ENCODE peak calls at places on chromosomes 2 and 18, in seven cellular contexts. N is AG04450, U is M059J, L is lower lobe of right lung, Q is sciatic nerve, I is stromal cell of bone marrow, X is T-helper 1 cell. A is an unnamed sample.

GRCh38 chr2:157468931-157469708 is 25.2 kb upstream of the CYTIP start:
- DNase-seq in Q (no peak), U (peak), I (peak), X (no peak), L (no peak), N (no peak), A (no peak)

GRCh38 chr2:238286551-238286950 is 1.9 kb downstream of the PER2 start:
- DNase-seq in X (no peak), N (peak), I (peak), U (peak), L (peak), Q (no peak), A (peak)

GRCh38 chr2:186590538-186591441 is 934 bp downstream of the ITGAV start:
- DNase-seq in X (no peak), Q (no peak), L (no peak), U (peak), N (no peak), I (peak), A (no peak)

GRCh38 chr2:159798376-159798724 is 342 bp upstream of the CD302 start:
- DNase-seq in X (no peak), L (no peak), U (no peak), Q (no peak), I (no peak), N (no peak), A (no peak)

GRCh38 chr2:196718796-196719564 is 79.5 kb downstream of the CCDC150 start:
- DNase-seq in N (peak), Q (peak), X (no peak), I (peak), U (peak), L (no peak), A (peak)

GRCh38 chr2:148586528-148587128 is 57.9 kb upstream of the EPC2 start:
- DNase-seq in X (no peak), Q (no peak), N (no peak), L (no peak), U (no peak), I (no peak), A (no peak)

GRCh38 chr18:48990497-48991298 is 39.9 kb upstream of the SMAD7 start:
- DNase-seq in U (peak), L (no peak), N (no peak), Q (no peak), X (no peak), I (peak), A (no peak)

GRCh38 chr2:168369087-168369486 is 87.0 kb upstream of the CERS6 start:
- DNase-seq in Q (no peak), I (no peak), X (no peak), L (no peak), N (no peak), U (no peak), A (no peak)

GRCh38 chr2:88253997-88254396 is 83.9 kb downstream of the THNSL2 start:
- DNase-seq in N (no peak), X (no peak), Q (no peak), U (no peak), I (no peak), L (no peak), A (no peak)

GRCh38 chr2:163878718-163879117 is 142.9 kb upstream of the FIGN start:
- DNase-seq in U (peak), I (no peak), N (peak), L (no peak), X (no peak), Q (no peak), A (no peak)

GRCh38 chr2:192500550-192501200 is 305.9 kb upstream of the TMEFF2 start:
- DNase-seq in N (peak), I (peak), X (no peak), U (peak), L (no peak), Q (no peak), A (no peak)

GRCh38 chr2:199470361-199470671 is 12.6 kb upstream of the SATB2 start:
- DNase-seq in I (no peak), X (no peak), U (no peak), L (no peak), N (no peak), Q (no peak), A (no peak)

GRCh38 chr2:106363788-106364187 is 104.4 kb downstream of the RGPD3 start:
- DNase-seq in X (no peak), L (no peak), Q (no peak), N (no peak), I (peak), U (no peak), A (no peak)